ENCODE peak calls at places on chromosomes 3 and 15, in six cellular contexts. X is AG09309; U is HCT116; D is nephron progenitor cell; W is CD4-positive, alpha-beta T cell; G is retinal pigment epithelial cell. T is an unnamed sample.

GRCh38 chr3:147415337-147415736 is 6.2 kb downstream of the ZIC1 start:
- DNase-seq in X (no peak), U (no peak), D (no peak), W (no peak), G (no peak), T (no peak)

GRCh38 chr3:175573226-175573625 is 714.1 kb downstream of the NAALADL2 start:
- DNase-seq in X (peak; percentile 18), U (no peak), D (no peak), W (no peak), G (no peak), T (no peak)

GRCh38 chr3:69201658-69202057 is 79.3 kb upstream of the LMOD3 start:
- DNase-seq in X (no peak), U (no peak), D (no peak), W (no peak), G (no peak), T (no peak)

GRCh38 chr15:97745481-97746071 is 214.9 kb upstream of the ARRDC4 start:
- DNase-seq in X (no peak), U (no peak), D (peak; percentile 47), W (no peak), G (no peak), T (peak; percentile 66)

GRCh38 chr3:132543016-132543739 is 53.9 kb upstream of the ACKR4 start:
- DNase-seq in X (peak; percentile 89), U (peak; percentile 19), D (no peak), W (no peak), G (peak; percentile 38), T (no peak)

GRCh38 chr15:59656935-59657634 is at the start of gene GTF2A2:
- DNase-seq in X (peak; percentile 57), U (peak; percentile 81), D (peak; percentile 94), W (peak; percentile 82), G (peak; percentile 89), T (peak; percentile 94)

GRCh38 chr3:164752814-164753213 is 325.5 kb downstream of the SI start:
- DNase-seq in X (no peak), U (no peak), D (no peak), W (no peak), G (no peak), T (no peak)

GRCh38 chr15:42427429-42428223 is 63.3 kb downstream of the ZNF106 start:
- DNase-seq in X (peak; percentile 89), U (no peak), D (no peak), W (no peak), G (no peak), T (no peak)

GRCh38 chr3:23923786-23924185 is 6.9 kb downstream of the RPL15 start:
- DNase-seq in X (no peak), U (no peak), D (peak; percentile 31), W (no peak), G (no peak), T (no peak)

GRCh38 chr3:73258057-73258456 is 196.6 kb downstream of the EBLN2 start:
- DNase-seq in X (no peak), U (no peak), D (no peak), W (no peak), G (no peak), T (no peak)

GRCh38 chr3:135992072-135992471 is 26.5 kb downstream of the PPP2R3A start:
- DNase-seq in X (peak; percentile 53), U (peak; percentile 40), D (no peak), W (no peak), G (peak; percentile 23), T (no peak)

GRCh38 chr3:118641608-118642007 is 393.0 kb downstream of the IGSF11 start:
- DNase-seq in X (no peak), U (no peak), D (peak; percentile 29), W (no peak), G (no peak), T (peak; percentile 67)

GRCh38 chr3:30493912-30494311 is 112.5 kb upstream of the TGFBR2 start:
- DNase-seq in X (no peak), U (no peak), D (no peak), W (no peak), G (no peak), T (no peak)

GRCh38 chr3:12906141-12906915 is 65.0 kb upstream of the RPL32 start:
- DNase-seq in X (no peak), U (no peak), D (no peak), W (no peak), G (no peak), T (no peak)

GRCh38 chr3:17188378-17188777 is 303.6 kb downstream of the PLCL2 start:
- DNase-seq in X (no peak), U (no peak), D (no peak), W (no peak), G (no peak), T (no peak)

GRCh38 chr15:88161636-88162035 is 94.9 kb downstream of the NTRK3 start:
- DNase-seq in X (no peak), U (no peak), D (no peak), W (no peak), G (no peak), T (no peak)

GRCh38 chr15:88166330-88166993 is 90.1 kb downstream of the NTRK3 start:
- DNase-seq in X (no peak), U (no peak), D (peak; percentile 88), W (no peak), G (no peak), T (peak; percentile 66)
- TF ChIP-seq CTCF in X (no peak), U (no peak), D (no peak), W (no peak), G (no peak), T (no peak)

GRCh38 chr3:66831931-66832330 is 166.2 kb upstream of the KBTBD8 start:
- DNase-seq in X (no peak), U (no peak), D (no peak), W (no peak), G (no peak), T (no peak)

GRCh38 chr3:66836363-66837152 is 161.5 kb upstream of the KBTBD8 start:
- DNase-seq in X (no peak), U (no peak), D (no peak), W (no peak), G (no peak), T (no peak)
- TF ChIP-seq CTCF in X (peak; percentile 8), U (no peak), D (peak; percentile 9), W (no peak), G (no peak), T (no peak)

GRCh38 chr3:166052440-166052839 is 215.2 kb upstream of the BCHE start:
- DNase-seq in X (no peak), U (no peak), D (no peak), W (no peak), G (no peak), T (no peak)
- TF ChIP-seq CTCF in X (no peak), U (peak; percentile 31), D (no peak), W (no peak), G (peak; percentile 8), T (no peak)

DNA sequence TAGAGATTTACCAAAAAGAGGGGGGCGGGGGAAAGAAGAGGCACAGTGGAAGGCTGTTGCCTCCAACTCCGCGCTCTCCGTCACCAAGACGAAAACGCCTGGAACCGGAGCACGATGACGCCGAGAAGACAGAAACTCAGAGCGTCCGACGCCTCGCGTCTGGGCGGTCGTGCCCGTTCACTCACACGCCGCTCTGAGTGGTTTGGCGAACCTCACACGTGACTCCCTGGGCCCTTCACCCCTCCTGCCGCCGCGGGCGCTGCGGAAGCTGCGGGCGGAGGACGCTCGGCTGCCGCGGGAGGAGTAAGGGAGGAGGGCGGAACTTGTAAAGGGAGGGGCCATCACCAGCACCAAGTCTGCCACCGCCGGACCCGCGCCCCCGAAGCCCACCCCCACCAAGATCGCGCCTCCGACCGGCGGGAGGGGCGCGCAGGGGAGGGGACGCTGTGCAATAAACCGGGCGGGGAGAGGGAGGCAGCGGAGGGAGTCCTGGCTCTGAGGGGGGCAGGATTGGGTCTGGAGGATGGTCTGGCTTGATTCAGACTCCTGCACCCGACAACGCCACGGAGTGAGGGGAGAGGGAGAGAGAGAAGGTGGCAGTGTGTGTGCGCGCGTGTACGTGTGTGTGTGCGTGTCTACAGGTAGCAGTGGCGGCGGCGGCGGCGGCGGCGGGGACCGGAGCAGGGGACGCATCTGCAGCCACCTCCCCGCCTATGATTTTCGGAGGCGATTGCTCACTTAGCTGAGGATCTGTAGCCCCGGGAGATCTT is 1.9 kb upstream of the NLGN1 start:
- DNase-seq in X (peak; percentile 70), U (peak; percentile 54), D (peak; percentile 80), W (no peak), G (peak; percentile 51), T (peak; percentile 82)
- TF ChIP-seq CTCF in X (no peak), U (no peak), D (no peak), W (no peak), G (no peak), T (no peak)

GRCh38 chr3:134600685-134601502 is 49.9 kb downstream of the KY start:
- DNase-seq in X (peak; percentile 4), U (peak; percentile 28), D (peak; percentile 85), W (peak; percentile 38), G (peak; percentile 15), T (peak; percentile 87)

GRCh38 chr3:134600166-134600670 is 50.6 kb downstream of the KY start:
- DNase-seq in X (no peak), U (no peak), D (no peak), W (no peak), G (no peak), T (no peak)

GRCh38 chr3:134603480-134603879 is 47.3 kb downstream of the KY start:
- DNase-seq in X (no peak), U (no peak), D (no peak), W (no peak), G (no peak), T (no peak)

GRCh38 chr3:134602440-134602814 is 48.4 kb downstream of the KY start:
- DNase-seq in X (no peak), U (no peak), D (no peak), W (no peak), G (no peak), T (no peak)

DNA sequence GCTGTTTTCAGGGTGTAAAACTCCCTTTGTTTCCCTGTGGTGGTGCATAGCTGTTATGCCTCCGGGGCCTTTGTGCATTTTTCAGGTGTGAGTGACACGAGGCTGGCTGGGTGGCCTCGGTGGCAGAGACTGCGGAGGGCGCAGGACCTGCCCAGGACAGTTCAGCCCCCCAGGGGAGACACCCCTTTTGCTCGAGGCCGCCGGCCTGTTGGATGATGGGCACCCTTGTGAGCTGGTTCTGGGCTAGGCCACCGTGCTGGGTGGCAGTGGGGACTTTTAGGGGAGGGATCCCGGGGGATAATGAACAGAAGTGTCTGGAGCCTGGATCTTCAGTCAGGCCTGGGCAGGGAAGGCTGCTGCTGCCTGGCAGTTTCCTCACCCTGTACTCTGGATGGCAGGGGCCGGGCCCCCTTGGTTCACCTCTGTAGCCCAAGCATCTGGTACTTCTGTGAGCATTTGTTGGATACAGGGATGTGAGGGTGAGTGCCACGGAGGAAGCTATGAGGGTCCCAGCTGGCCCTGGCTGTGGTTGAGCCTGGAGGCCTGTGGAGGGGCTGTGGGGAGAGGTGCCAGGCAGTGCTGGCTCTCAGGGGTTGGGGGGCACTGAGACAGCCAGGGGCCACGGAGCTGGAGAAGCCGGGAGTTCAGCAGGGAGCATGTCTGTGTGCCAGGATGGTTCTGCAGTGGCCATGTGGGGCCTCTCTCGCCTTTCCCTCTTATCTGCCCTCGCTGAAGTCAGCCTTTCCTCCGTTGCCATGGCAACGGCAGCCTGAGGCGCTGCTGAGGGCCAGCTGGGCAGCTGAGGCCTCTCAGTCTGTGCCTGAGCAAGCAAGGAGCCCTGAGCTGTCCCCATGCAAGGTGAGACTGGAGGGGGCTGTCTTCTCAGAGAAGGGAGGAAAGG is 49.0 kb downstream of the KY start:
- DNase-seq in X (peak; percentile 24), U (no peak), D (peak; percentile 76), W (no peak), G (peak; percentile 10), T (peak; percentile 71)
- TF ChIP-seq CTCF in X (no peak), U (no peak), D (no peak), W (no peak), G (no peak), T (no peak)